ENCODE peak calls at places on chromosomes 6 and 20, in ten cellular contexts. One of them, this sample, is unnamed.

GRCh38 chr6:53492860-53493634 is 51.9 kb downstream of the GCLC start:
- DNase-seq in brain microvascular endothelial cell: peak
- DNase-seq in mesothelial cell of epicardium: no peak
- DNase-seq in GM13977: peak
- DNase-seq in lower leg skin: no peak
- DNase-seq in lung: no peak
- DNase-seq in left ventricle myocardium inferior: no peak
- DNase-seq in heart left ventricle: no peak
- DNase-seq in neural crest cell: no peak
- DNase-seq in astrocyte of the spinal cord: peak
- DNase-seq in this sample: no peak

GRCh38 chr6:166052837-166053236 is 114.8 kb downstream of the TBXT start:
- DNase-seq in brain microvascular endothelial cell: no peak
- DNase-seq in mesothelial cell of epicardium: no peak
- DNase-seq in GM13977: no peak
- DNase-seq in lower leg skin: no peak
- DNase-seq in lung: no peak
- DNase-seq in left ventricle myocardium inferior: no peak
- DNase-seq in heart left ventricle: no peak
- DNase-seq in neural crest cell: no peak
- DNase-seq in astrocyte of the spinal cord: no peak
- DNase-seq in this sample: no peak

GRCh38 chr6:116472710-116473109 is 11.5 kb downstream of the CALHM6 start:
- DNase-seq in brain microvascular endothelial cell: no peak
- DNase-seq in mesothelial cell of epicardium: no peak
- DNase-seq in GM13977: no peak
- DNase-seq in lower leg skin: no peak
- DNase-seq in lung: no peak
- DNase-seq in left ventricle myocardium inferior: no peak
- DNase-seq in heart left ventricle: no peak
- DNase-seq in neural crest cell: no peak
- DNase-seq in astrocyte of the spinal cord: no peak
- DNase-seq in this sample: no peak

GRCh38 chr20:2626853-2627541 is 25.4 kb upstream of the NOP56 start:
- DNase-seq in brain microvascular endothelial cell: peak
- DNase-seq in mesothelial cell of epicardium: no peak
- DNase-seq in GM13977: no peak
- DNase-seq in lower leg skin: no peak
- DNase-seq in lung: peak
- DNase-seq in left ventricle myocardium inferior: no peak
- DNase-seq in heart left ventricle: no peak
- DNase-seq in neural crest cell: no peak
- DNase-seq in astrocyte of the spinal cord: peak
- DNase-seq in this sample: no peak

GRCh38 chr6:52389626-52390360 is 27.8 kb downstream of the PAQR8 start:
- DNase-seq in brain microvascular endothelial cell: peak
- DNase-seq in mesothelial cell of epicardium: no peak
- DNase-seq in GM13977: peak
- DNase-seq in lower leg skin: no peak
- DNase-seq in lung: peak
- DNase-seq in left ventricle myocardium inferior: peak
- DNase-seq in heart left ventricle: peak
- DNase-seq in neural crest cell: no peak
- DNase-seq in astrocyte of the spinal cord: peak
- DNase-seq in this sample: peak

GRCh38 chr6:44682987-44683779 is 295.7 kb downstream of the CDC5L start:
- DNase-seq in brain microvascular endothelial cell: no peak
- DNase-seq in mesothelial cell of epicardium: no peak
- DNase-seq in GM13977: no peak
- DNase-seq in lower leg skin: peak
- DNase-seq in lung: no peak
- DNase-seq in left ventricle myocardium inferior: no peak
- DNase-seq in heart left ventricle: no peak
- DNase-seq in neural crest cell: no peak
- DNase-seq in astrocyte of the spinal cord: no peak
- DNase-seq in this sample: no peak

GRCh38 chr6:72035483-72035882 is 149.1 kb downstream of the RIMS1 start:
- DNase-seq in brain microvascular endothelial cell: no peak
- DNase-seq in mesothelial cell of epicardium: no peak
- DNase-seq in GM13977: no peak
- DNase-seq in lower leg skin: no peak
- DNase-seq in lung: no peak
- DNase-seq in left ventricle myocardium inferior: no peak
- DNase-seq in heart left ventricle: no peak
- DNase-seq in neural crest cell: no peak
- DNase-seq in astrocyte of the spinal cord: no peak
- DNase-seq in this sample: no peak

GRCh38 chr6:29989211-29989610 is 46.9 kb downstream of the HLA-A start:
- DNase-seq in brain microvascular endothelial cell: no peak
- DNase-seq in mesothelial cell of epicardium: no peak
- DNase-seq in GM13977: no peak
- DNase-seq in lower leg skin: no peak
- DNase-seq in lung: no peak
- DNase-seq in left ventricle myocardium inferior: no peak
- DNase-seq in heart left ventricle: no peak
- DNase-seq in neural crest cell: no peak
- DNase-seq in astrocyte of the spinal cord: peak
- DNase-seq in this sample: no peak

GRCh38 chr20:29079769-29080690 is 2177.4 kb upstream of the DEFB115 start:
- DNase-seq in brain microvascular endothelial cell: no peak
- DNase-seq in mesothelial cell of epicardium: no peak
- DNase-seq in GM13977: no peak
- DNase-seq in lower leg skin: no peak
- DNase-seq in lung: no peak
- DNase-seq in left ventricle myocardium inferior: no peak
- DNase-seq in heart left ventricle: no peak
- DNase-seq in neural crest cell: no peak
- DNase-seq in astrocyte of the spinal cord: no peak
- DNase-seq in this sample: peak

GRCh38 chr6:116522896-116523295 is 11.5 kb downstream of the CALHM5 start:
- DNase-seq in brain microvascular endothelial cell: no peak
- DNase-seq in mesothelial cell of epicardium: no peak
- DNase-seq in GM13977: no peak
- DNase-seq in lower leg skin: no peak
- DNase-seq in lung: no peak
- DNase-seq in left ventricle myocardium inferior: no peak
- DNase-seq in heart left ventricle: no peak
- DNase-seq in neural crest cell: no peak
- DNase-seq in astrocyte of the spinal cord: no peak
- DNase-seq in this sample: no peak

GRCh38 chr6:98946877-98947410 is 802 bp downstream of the FBXL4 start:
- DNase-seq in brain microvascular endothelial cell: no peak
- DNase-seq in mesothelial cell of epicardium: peak
- DNase-seq in GM13977: no peak
- DNase-seq in lower leg skin: no peak
- DNase-seq in lung: peak
- DNase-seq in left ventricle myocardium inferior: no peak
- DNase-seq in heart left ventricle: no peak
- DNase-seq in neural crest cell: no peak
- DNase-seq in astrocyte of the spinal cord: peak
- DNase-seq in this sample: peak

GRCh38 chr6:3535716-3536435 is 79.0 kb upstream of the SLC22A23 start:
- DNase-seq in brain microvascular endothelial cell: no peak
- DNase-seq in mesothelial cell of epicardium: no peak
- DNase-seq in GM13977: no peak
- DNase-seq in lower leg skin: no peak
- DNase-seq in lung: peak
- DNase-seq in left ventricle myocardium inferior: no peak
- DNase-seq in heart left ventricle: no peak
- DNase-seq in neural crest cell: no peak
- DNase-seq in astrocyte of the spinal cord: no peak
- DNase-seq in this sample: no peak

GRCh38 chr20:53692465-53693067 is 98.9 kb upstream of the ZNF217 start:
- DNase-seq in brain microvascular endothelial cell: peak
- DNase-seq in mesothelial cell of epicardium: no peak
- DNase-seq in GM13977: no peak
- DNase-seq in lower leg skin: no peak
- DNase-seq in lung: peak
- DNase-seq in left ventricle myocardium inferior: no peak
- DNase-seq in heart left ventricle: no peak
- DNase-seq in neural crest cell: no peak
- DNase-seq in astrocyte of the spinal cord: peak
- DNase-seq in this sample: no peak

GRCh38 chr6:48135352-48136084 is 24.5 kb upstream of the PTCHD4 start:
- DNase-seq in brain microvascular endothelial cell: peak
- DNase-seq in mesothelial cell of epicardium: no peak
- DNase-seq in GM13977: no peak
- DNase-seq in lower leg skin: no peak
- DNase-seq in lung: no peak
- DNase-seq in left ventricle myocardium inferior: no peak
- DNase-seq in heart left ventricle: no peak
- DNase-seq in neural crest cell: no peak
- DNase-seq in astrocyte of the spinal cord: peak
- DNase-seq in this sample: no peak

GRCh38 chr20:2102585-2103453 is 1.2 kb downstream of the STK35 start:
- DNase-seq in brain microvascular endothelial cell: peak
- DNase-seq in mesothelial cell of epicardium: peak
- DNase-seq in GM13977: peak
- DNase-seq in lower leg skin: peak
- DNase-seq in lung: peak
- DNase-seq in left ventricle myocardium inferior: peak
- DNase-seq in heart left ventricle: peak
- DNase-seq in neural crest cell: peak
- DNase-seq in astrocyte of the spinal cord: peak
- DNase-seq in this sample: peak

GRCh38 chr6:51025082-51025777 is 206.6 kb downstream of the TFAP2B start:
- DNase-seq in brain microvascular endothelial cell: peak
- DNase-seq in mesothelial cell of epicardium: no peak
- DNase-seq in GM13977: no peak
- DNase-seq in lower leg skin: no peak
- DNase-seq in lung: no peak
- DNase-seq in left ventricle myocardium inferior: no peak
- DNase-seq in heart left ventricle: no peak
- DNase-seq in neural crest cell: no peak
- DNase-seq in astrocyte of the spinal cord: peak
- DNase-seq in this sample: no peak

GRCh38 chr6:24117016-24117415 is 9.0 kb upstream of the NRSN1 start:
- DNase-seq in brain microvascular endothelial cell: no peak
- DNase-seq in mesothelial cell of epicardium: no peak
- DNase-seq in GM13977: no peak
- DNase-seq in lower leg skin: no peak
- DNase-seq in lung: no peak
- DNase-seq in left ventricle myocardium inferior: no peak
- DNase-seq in heart left ventricle: no peak
- DNase-seq in neural crest cell: no peak
- DNase-seq in astrocyte of the spinal cord: no peak
- DNase-seq in this sample: no peak

GRCh38 chr6:108250240-108250866 is 10.5 kb downstream of the SNX3 start:
- DNase-seq in brain microvascular endothelial cell: peak
- DNase-seq in mesothelial cell of epicardium: no peak
- DNase-seq in GM13977: no peak
- DNase-seq in lower leg skin: no peak
- DNase-seq in lung: no peak
- DNase-seq in left ventricle myocardium inferior: no peak
- DNase-seq in heart left ventricle: no peak
- DNase-seq in neural crest cell: no peak
- DNase-seq in astrocyte of the spinal cord: peak
- DNase-seq in this sample: no peak

DNA sequence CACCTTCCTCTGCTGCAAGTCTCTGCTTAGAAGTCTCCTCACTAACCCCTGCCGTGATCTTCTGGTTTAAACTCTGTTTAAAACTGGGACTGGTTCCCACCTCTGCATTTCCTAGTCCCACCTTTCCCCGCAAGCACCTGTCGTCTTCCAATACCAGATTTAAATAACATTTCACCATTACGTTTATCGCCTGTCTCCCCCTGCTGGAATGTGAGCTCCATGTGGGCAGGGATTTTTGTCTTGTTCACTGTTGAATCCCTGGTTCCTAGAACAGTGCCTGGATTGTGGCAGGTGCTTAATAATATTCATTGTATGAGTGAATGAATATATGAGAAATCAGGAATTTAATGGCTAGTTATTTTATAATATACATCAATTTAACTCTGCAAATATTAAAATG is 2.7 kb downstream of the GUCA1A start:
- DNase-seq in brain microvascular endothelial cell: no peak
- DNase-seq in mesothelial cell of epicardium: no peak
- DNase-seq in GM13977: no peak
- DNase-seq in lower leg skin: no peak
- DNase-seq in lung: no peak
- DNase-seq in left ventricle myocardium inferior: no peak
- DNase-seq in heart left ventricle: no peak
- DNase-seq in neural crest cell: no peak
- DNase-seq in astrocyte of the spinal cord: no peak
- DNase-seq in this sample: no peak
- TF ChIP-seq CTCF in brain microvascular endothelial cell: peak
- TF ChIP-seq CTCF in mesothelial cell of epicardium: no peak
- TF ChIP-seq CTCF in GM13977: peak
- TF ChIP-seq CTCF in lower leg skin: no peak
- TF ChIP-seq CTCF in lung: no peak
- TF ChIP-seq CTCF in left ventricle myocardium inferior: no peak
- TF ChIP-seq CTCF in heart left ventricle: peak
- TF ChIP-seq CTCF in neural crest cell: no peak
- TF ChIP-seq CTCF in astrocyte of the spinal cord: peak
- TF ChIP-seq CTCF in this sample: no peak

GRCh38 chr6:78611886-78612480 is 255.4 kb upstream of the IRAK1BP1 start:
- DNase-seq in brain microvascular endothelial cell: no peak
- DNase-seq in mesothelial cell of epicardium: no peak
- DNase-seq in GM13977: no peak
- DNase-seq in lower leg skin: no peak
- DNase-seq in lung: no peak
- DNase-seq in left ventricle myocardium inferior: no peak
- DNase-seq in heart left ventricle: no peak
- DNase-seq in neural crest cell: no peak
- DNase-seq in astrocyte of the spinal cord: peak
- DNase-seq in this sample: no peak
- TF ChIP-seq CTCF in brain microvascular endothelial cell: peak
- TF ChIP-seq CTCF in mesothelial cell of epicardium: peak
- TF ChIP-seq CTCF in GM13977: peak
- TF ChIP-seq CTCF in lower leg skin: no peak
- TF ChIP-seq CTCF in lung: no peak
- TF ChIP-seq CTCF in left ventricle myocardium inferior: peak
- TF ChIP-seq CTCF in heart left ventricle: peak
- TF ChIP-seq CTCF in neural crest cell: peak
- TF ChIP-seq CTCF in astrocyte of the spinal cord: peak
- TF ChIP-seq CTCF in this sample: peak

DNA sequence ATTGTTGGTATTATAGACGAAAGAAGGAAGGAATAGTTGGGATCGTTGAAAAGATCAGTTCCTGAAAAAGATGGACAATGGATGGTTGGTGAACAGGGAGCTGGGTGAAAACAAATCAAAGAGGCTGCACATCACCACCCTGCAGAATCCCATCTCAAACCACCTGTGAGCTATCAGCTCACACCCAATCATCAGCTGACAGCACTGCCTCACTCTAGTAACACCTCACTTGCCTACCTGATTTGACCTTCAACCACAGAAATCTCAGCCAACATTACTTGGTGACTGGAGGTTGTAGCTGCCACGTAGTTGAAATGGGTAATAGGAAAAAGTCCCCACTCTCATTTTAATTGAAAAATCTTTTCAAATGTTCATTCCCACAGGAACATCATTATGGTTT is 101.8 kb upstream of the DST start:
- DNase-seq in brain microvascular endothelial cell: no peak
- DNase-seq in mesothelial cell of epicardium: no peak
- DNase-seq in GM13977: no peak
- DNase-seq in lower leg skin: no peak
- DNase-seq in lung: no peak
- DNase-seq in left ventricle myocardium inferior: no peak
- DNase-seq in heart left ventricle: no peak
- DNase-seq in neural crest cell: no peak
- DNase-seq in astrocyte of the spinal cord: no peak
- DNase-seq in this sample: no peak
- TF ChIP-seq CTCF in brain microvascular endothelial cell: no peak
- TF ChIP-seq CTCF in mesothelial cell of epicardium: no peak
- TF ChIP-seq CTCF in GM13977: no peak
- TF ChIP-seq CTCF in lower leg skin: no peak
- TF ChIP-seq CTCF in lung: no peak
- TF ChIP-seq CTCF in left ventricle myocardium inferior: no peak
- TF ChIP-seq CTCF in heart left ventricle: no peak
- TF ChIP-seq CTCF in neural crest cell: no peak
- TF ChIP-seq CTCF in astrocyte of the spinal cord: no peak
- TF ChIP-seq CTCF in this sample: no peak

GRCh38 chr6:4946521-4946920 is 57.3 kb downstream of the RPP40 start:
- DNase-seq in brain microvascular endothelial cell: no peak
- DNase-seq in mesothelial cell of epicardium: peak
- DNase-seq in GM13977: no peak
- DNase-seq in lower leg skin: no peak
- DNase-seq in lung: no peak
- DNase-seq in left ventricle myocardium inferior: no peak
- DNase-seq in heart left ventricle: no peak
- DNase-seq in neural crest cell: no peak
- DNase-seq in astrocyte of the spinal cord: no peak
- DNase-seq in this sample: no peak
- TF ChIP-seq CTCF in brain microvascular endothelial cell: no peak
- TF ChIP-seq CTCF in mesothelial cell of epicardium: no peak
- TF ChIP-seq CTCF in GM13977: no peak
- TF ChIP-seq CTCF in lower leg skin: no peak
- TF ChIP-seq CTCF in lung: no peak
- TF ChIP-seq CTCF in left ventricle myocardium inferior: no peak
- TF ChIP-seq CTCF in heart left ventricle: no peak
- TF ChIP-seq CTCF in neural crest cell: no peak
- TF ChIP-seq CTCF in astrocyte of the spinal cord: no peak
- TF ChIP-seq CTCF in this sample: no peak

This sample was measured in CD8-positive, alpha-beta T cell.